ENCODE peak calls at places on chromosomes 11 and 22, in seven cellular contexts. One of them, this sample, is unnamed.

GRCh38 chr11:46682773-46683752 is 17.4 kb downstream of the ARHGAP1 start:
- DNase-seq in posterior vena cava: peak; percentile 49
- DNase-seq in stimulated activated naive B cell treated with anti-CD40 and anti-IgM and Interleukin-4, amounts not matched to agents 10 μg/mL and 1 μg/mL and 100 μg/mL, for 72 hours: no peak
- DNase-seq in GM13977: no peak
- DNase-seq in ecto neural progenitor cell: no peak
- DNase-seq in spleen: peak; percentile 39
- DNase-seq in activated CD4-positive, alpha-beta T cell treated with anti-CD3 and anti-CD28 coated beads, Interleukin-2, amount 10 ng/mL, durations not matched to agents 7 days and 5 days: no peak
- DNase-seq in this sample: no peak

GRCh38 chr11:16871368-16871767 is 132.9 kb downstream of the C11orf58 start:
- DNase-seq in posterior vena cava: no peak
- DNase-seq in stimulated activated naive B cell treated with anti-CD40 and anti-IgM and Interleukin-4, amounts not matched to agents 10 μg/mL and 1 μg/mL and 100 μg/mL, for 72 hours: no peak
- DNase-seq in GM13977: no peak
- DNase-seq in ecto neural progenitor cell: no peak
- DNase-seq in spleen: no peak
- DNase-seq in activated CD4-positive, alpha-beta T cell treated with anti-CD3 and anti-CD28 coated beads, Interleukin-2, amount 10 ng/mL, durations not matched to agents 7 days and 5 days: no peak
- DNase-seq in this sample: no peak

GRCh38 chr11:118778898-118779297 is 12.1 kb downstream of the DDX6 start:
- DNase-seq in posterior vena cava: no peak
- DNase-seq in stimulated activated naive B cell treated with anti-CD40 and anti-IgM and Interleukin-4, amounts not matched to agents 10 μg/mL and 1 μg/mL and 100 μg/mL, for 72 hours: no peak
- DNase-seq in GM13977: no peak
- DNase-seq in ecto neural progenitor cell: no peak
- DNase-seq in spleen: no peak
- DNase-seq in activated CD4-positive, alpha-beta T cell treated with anti-CD3 and anti-CD28 coated beads, Interleukin-2, amount 10 ng/mL, durations not matched to agents 7 days and 5 days: no peak
- DNase-seq in this sample: no peak

GRCh38 chr11:105392546-105392945 is 217.3 kb upstream of the GRIA4 start:
- DNase-seq in posterior vena cava: no peak
- DNase-seq in stimulated activated naive B cell treated with anti-CD40 and anti-IgM and Interleukin-4, amounts not matched to agents 10 μg/mL and 1 μg/mL and 100 μg/mL, for 72 hours: no peak
- DNase-seq in GM13977: no peak
- DNase-seq in ecto neural progenitor cell: no peak
- DNase-seq in spleen: no peak
- DNase-seq in activated CD4-positive, alpha-beta T cell treated with anti-CD3 and anti-CD28 coated beads, Interleukin-2, amount 10 ng/mL, durations not matched to agents 7 days and 5 days: no peak
- DNase-seq in this sample: no peak

GRCh38 chr11:47980907-47981621 is 705 bp downstream of the PTPRJ start:
- DNase-seq in posterior vena cava: peak; percentile 84
- DNase-seq in stimulated activated naive B cell treated with anti-CD40 and anti-IgM and Interleukin-4, amounts not matched to agents 10 μg/mL and 1 μg/mL and 100 μg/mL, for 72 hours: no peak
- DNase-seq in GM13977: peak; percentile 75
- DNase-seq in ecto neural progenitor cell: peak; percentile 82
- DNase-seq in spleen: peak; percentile 91
- DNase-seq in activated CD4-positive, alpha-beta T cell treated with anti-CD3 and anti-CD28 coated beads, Interleukin-2, amount 10 ng/mL, durations not matched to agents 7 days and 5 days: no peak
- DNase-seq in this sample: no peak

GRCh38 chr11:74175923-74176322 is 4.8 kb downstream of the PPME1 start:
- DNase-seq in posterior vena cava: no peak
- DNase-seq in stimulated activated naive B cell treated with anti-CD40 and anti-IgM and Interleukin-4, amounts not matched to agents 10 μg/mL and 1 μg/mL and 100 μg/mL, for 72 hours: no peak
- DNase-seq in GM13977: no peak
- DNase-seq in ecto neural progenitor cell: no peak
- DNase-seq in spleen: no peak
- DNase-seq in activated CD4-positive, alpha-beta T cell treated with anti-CD3 and anti-CD28 coated beads, Interleukin-2, amount 10 ng/mL, durations not matched to agents 7 days and 5 days: no peak
- DNase-seq in this sample: no peak

GRCh38 chr22:45890351-45890635 is 86.7 kb downstream of the WNT7B start:
- DNase-seq in posterior vena cava: no peak
- DNase-seq in stimulated activated naive B cell treated with anti-CD40 and anti-IgM and Interleukin-4, amounts not matched to agents 10 μg/mL and 1 μg/mL and 100 μg/mL, for 72 hours: no peak
- DNase-seq in GM13977: no peak
- DNase-seq in ecto neural progenitor cell: no peak
- DNase-seq in spleen: peak; percentile 29
- DNase-seq in activated CD4-positive, alpha-beta T cell treated with anti-CD3 and anti-CD28 coated beads, Interleukin-2, amount 10 ng/mL, durations not matched to agents 7 days and 5 days: no peak
- DNase-seq in this sample: no peak

GRCh38 chr11:131748146-131749050 is 378.0 kb downstream of the NTM start:
- DNase-seq in posterior vena cava: peak; percentile 89
- DNase-seq in stimulated activated naive B cell treated with anti-CD40 and anti-IgM and Interleukin-4, amounts not matched to agents 10 μg/mL and 1 μg/mL and 100 μg/mL, for 72 hours: no peak
- DNase-seq in GM13977: peak; percentile 56
- DNase-seq in ecto neural progenitor cell: peak; percentile 76
- DNase-seq in spleen: no peak
- DNase-seq in activated CD4-positive, alpha-beta T cell treated with anti-CD3 and anti-CD28 coated beads, Interleukin-2, amount 10 ng/mL, durations not matched to agents 7 days and 5 days: peak; percentile 31
- DNase-seq in this sample: peak; percentile 18

GRCh38 chr11:47620836-47621378 is 21.5 kb downstream of the MTCH2 start:
- DNase-seq in posterior vena cava: no peak
- DNase-seq in stimulated activated naive B cell treated with anti-CD40 and anti-IgM and Interleukin-4, amounts not matched to agents 10 μg/mL and 1 μg/mL and 100 μg/mL, for 72 hours: no peak
- DNase-seq in GM13977: no peak
- DNase-seq in ecto neural progenitor cell: no peak
- DNase-seq in spleen: no peak
- DNase-seq in activated CD4-positive, alpha-beta T cell treated with anti-CD3 and anti-CD28 coated beads, Interleukin-2, amount 10 ng/mL, durations not matched to agents 7 days and 5 days: no peak
- DNase-seq in this sample: no peak

GRCh38 chr11:63871962-63872832 is 33.3 kb downstream of the MARK2 start:
- DNase-seq in posterior vena cava: peak; percentile 92
- DNase-seq in stimulated activated naive B cell treated with anti-CD40 and anti-IgM and Interleukin-4, amounts not matched to agents 10 μg/mL and 1 μg/mL and 100 μg/mL, for 72 hours: peak; percentile 61
- DNase-seq in GM13977: peak; percentile 79
- DNase-seq in ecto neural progenitor cell: peak; percentile 66
- DNase-seq in spleen: peak; percentile 89
- DNase-seq in activated CD4-positive, alpha-beta T cell treated with anti-CD3 and anti-CD28 coated beads, Interleukin-2, amount 10 ng/mL, durations not matched to agents 7 days and 5 days: peak; percentile 67
- DNase-seq in this sample: peak; percentile 68

GRCh38 chr11:75275581-75275980 is 35.0 kb downstream of the TPBGL start:
- DNase-seq in posterior vena cava: peak; percentile 87
- DNase-seq in stimulated activated naive B cell treated with anti-CD40 and anti-IgM and Interleukin-4, amounts not matched to agents 10 μg/mL and 1 μg/mL and 100 μg/mL, for 72 hours: peak; percentile 19
- DNase-seq in GM13977: no peak
- DNase-seq in ecto neural progenitor cell: peak; percentile 29
- DNase-seq in spleen: peak; percentile 94
- DNase-seq in activated CD4-positive, alpha-beta T cell treated with anti-CD3 and anti-CD28 coated beads, Interleukin-2, amount 10 ng/mL, durations not matched to agents 7 days and 5 days: peak; percentile 86
- DNase-seq in this sample: peak; percentile 75

GRCh38 chr22:20793386-20794131 is 19.6 kb downstream of the SERPIND1 start:
- DNase-seq in posterior vena cava: no peak
- DNase-seq in stimulated activated naive B cell treated with anti-CD40 and anti-IgM and Interleukin-4, amounts not matched to agents 10 μg/mL and 1 μg/mL and 100 μg/mL, for 72 hours: no peak
- DNase-seq in GM13977: no peak
- DNase-seq in ecto neural progenitor cell: no peak
- DNase-seq in spleen: no peak
- DNase-seq in activated CD4-positive, alpha-beta T cell treated with anti-CD3 and anti-CD28 coated beads, Interleukin-2, amount 10 ng/mL, durations not matched to agents 7 days and 5 days: no peak
- DNase-seq in this sample: no peak